ENCODE peak calls at places on chromosomes 12 and 14, in ten cellular contexts. Y, D, Z, G, N, W, T, H, R and F are unnamed samples.
A peak's percentile ranks its signal among the peaks of the same experiment; 100 is the strongest.

GRCh38 chr12:1634590-1635191 is 5.7 kb downstream of the WNT5B start:
- DNase-seq in Y (peak; percentile 88), D (peak; percentile 86), Z (peak; percentile 40), G (peak; percentile 83), N (peak; percentile 82), W (peak; percentile 59), T (peak; percentile 58), H (peak; percentile 38), R (no peak), F (peak; percentile 55)

GRCh38 chr12:105334568-105334967 is 4.1 kb downstream of the C12orf75 start:
- DNase-seq in Y (no peak), D (no peak), Z (no peak), G (peak; percentile 47), N (no peak), W (no peak), T (peak; percentile 34), H (no peak), R (no peak), F (no peak)

GRCh38 chr12:75684678-75685620 is 173.5 kb upstream of the KRR1 start:
- DNase-seq in Y (no peak), D (no peak), Z (no peak), G (no peak), N (no peak), W (no peak), T (peak; percentile 82), H (no peak), R (no peak), F (no peak)

GRCh38 chr12:32502693-32503510 is 103.5 kb downstream of the FGD4 start:
- DNase-seq in Y (no peak), D (peak; percentile 71), Z (no peak), G (no peak), N (peak; percentile 9), W (no peak), T (no peak), H (no peak), R (no peak), F (no peak)

GRCh38 chr12:127548123-127548553 is 718.8 kb upstream of the TMEM132C start:
- DNase-seq in Y (no peak), D (no peak), Z (no peak), G (no peak), N (no peak), W (no peak), T (peak; percentile 91), H (no peak), R (peak; percentile 93), F (no peak)

GRCh38 chr14:104681689-104682074 is 7.7 kb upstream of the INF2 start:
- DNase-seq in Y (peak; percentile 95), D (peak; percentile 72), Z (no peak), G (peak; percentile 82), N (peak; percentile 91), W (peak; percentile 68), T (peak; percentile 83), H (no peak), R (no peak), F (peak; percentile 87)

GRCh38 chr12:67876305-67876915 is 112.8 kb upstream of the IFNG-AS1 start:
- DNase-seq in Y (no peak), D (no peak), Z (no peak), G (no peak), N (no peak), W (no peak), T (no peak), H (no peak), R (no peak), F (no peak)

GRCh38 chr12:85280138-85280983 is at the start of gene ALX1:
- DNase-seq in Y (peak; percentile 21), D (no peak), Z (no peak), G (peak; percentile 79), N (peak; percentile 80), W (no peak), T (peak; percentile 6), H (no peak), R (no peak), F (no peak)

GRCh38 chr12:4421590-4422031 is 24.0 kb downstream of the FGF6 start:
- DNase-seq in Y (no peak), D (peak; percentile 26), Z (no peak), G (peak; percentile 67), N (peak; percentile 69), W (no peak), T (peak; percentile 36), H (no peak), R (no peak), F (peak; percentile 30)

GRCh38 chr14:35229495-35230089 is 62.6 kb upstream of the PSMA6 start:
- DNase-seq in Y (no peak), D (no peak), Z (no peak), G (peak; percentile 31), N (peak; percentile 27), W (no peak), T (peak; percentile 7), H (no peak), R (no peak), F (no peak)

GRCh38 chr12:109757671-109758265 is 44.1 kb downstream of the FAM222A start:
- DNase-seq in Y (no peak), D (no peak), Z (no peak), G (no peak), N (no peak), W (no peak), T (no peak), H (no peak), R (no peak), F (no peak)

GRCh38 chr12:92995258-92995905 is 66.3 kb upstream of the EEA1 start:
- DNase-seq in Y (no peak), D (no peak), Z (no peak), G (no peak), N (peak; percentile 21), W (no peak), T (no peak), H (no peak), R (no peak), F (no peak)

GRCh38 chr12:121038861-121039654 is at the start of gene OASL:
- DNase-seq in Y (peak; percentile 42), D (peak; percentile 11), Z (peak; percentile 5), G (peak; percentile 49), N (no peak), W (no peak), T (peak; percentile 92), H (peak; percentile 15), R (no peak), F (peak; percentile 29)

GRCh38 chr12:123120452-123121166 is 30.3 kb downstream of the PITPNM2 start:
- DNase-seq in Y (no peak), D (no peak), Z (no peak), G (no peak), N (no peak), W (no peak), T (no peak), H (no peak), R (no peak), F (no peak)

GRCh38 chr12:10305411-10305810 is 2.3 kb upstream of the KLRD1 start:
- DNase-seq in Y (no peak), D (no peak), Z (no peak), G (no peak), N (no peak), W (no peak), T (no peak), H (no peak), R (no peak), F (no peak)

GRCh38 chr14:90510208-90510607 is 113.4 kb downstream of the CALM1 start:
- DNase-seq in Y (peak; percentile 81), D (no peak), Z (no peak), G (no peak), N (peak; percentile 26), W (no peak), T (no peak), H (no peak), R (no peak), F (no peak)

GRCh38 chr14:37197421-37198272 is at the start of gene MIPOL1:
- DNase-seq in Y (peak; percentile 90), D (peak; percentile 64), Z (no peak), G (peak; percentile 84), N (peak; percentile 96), W (peak; percentile 73), T (no peak), H (no peak), R (peak; percentile 27), F (peak; percentile 84)

GRCh38 chr14:33676135-33676566 is 274.7 kb downstream of the EGLN3 start:
- DNase-seq in Y (peak; percentile 30), D (peak; percentile 9), Z (no peak), G (peak; percentile 82), N (peak; percentile 85), W (peak; percentile 40), T (peak; percentile 88), H (no peak), R (peak; percentile 44), F (peak; percentile 40)

GRCh38 chr12:122059203-122059960 is 19.2 kb upstream of the MLXIP start:
- DNase-seq in Y (no peak), D (no peak), Z (no peak), G (no peak), N (no peak), W (no peak), T (no peak), H (no peak), R (no peak), F (no peak)

GRCh38 chr14:104602933-104603325 is 1.6 kb downstream of the TMEM179 start:
- DNase-seq in Y (no peak), D (no peak), Z (no peak), G (no peak), N (no peak), W (no peak), T (no peak), H (no peak), R (no peak), F (no peak)

GRCh38 chr12:130965214-130965613 is 11.5 kb downstream of the ADGRD1 start:
- DNase-seq in Y (no peak), D (no peak), Z (no peak), G (no peak), N (no peak), W (no peak), T (no peak), H (no peak), R (no peak), F (no peak)

GRCh38 chr14:103500148-103500990 is 22.3 kb downstream of the CKB start:
- DNase-seq in Y (peak; percentile 94), D (peak; percentile 93), Z (peak; percentile 59), G (peak; percentile 73), N (peak; percentile 92), W (peak; percentile 78), T (peak; percentile 51), H (peak; percentile 58), R (no peak), F (peak; percentile 63)

GRCh38 chr14:24913746-24914145 is 136.2 kb downstream of the STXBP6 start:
- DNase-seq in Y (no peak), D (no peak), Z (no peak), G (no peak), N (no peak), W (no peak), T (no peak), H (no peak), R (no peak), F (no peak)

GRCh38 chr12:50246873-50247612 is 36.3 kb downstream of the LIMA1 start:
- DNase-seq in Y (peak; percentile 74), D (peak; percentile 92), Z (no peak), G (peak; percentile 93), N (no peak), W (no peak), T (peak; percentile 100), H (no peak), R (no peak), F (peak; percentile 98)

GRCh38 chr12:121830134-121830533 is 26.3 kb downstream of the SETD1B start:
- DNase-seq in Y (no peak), D (no peak), Z (no peak), G (no peak), N (no peak), W (no peak), T (no peak), H (no peak), R (no peak), F (no peak)

GRCh38 chr12:1851126-1851791 is 30.9 kb downstream of the LRTM2 start:
- DNase-seq in Y (no peak), D (no peak), Z (no peak), G (no peak), N (no peak), W (no peak), T (peak; percentile 55), H (no peak), R (no peak), F (no peak)

GRCh38 chr12:9707864-9708808 is 24.8 kb downstream of the CLECL1 start:
- DNase-seq in Y (peak; percentile 36), D (peak; percentile 40), Z (peak; percentile 25), G (peak; percentile 67), N (peak; percentile 69), W (no peak), T (peak; percentile 52), H (peak; percentile 19), R (no peak), F (peak; percentile 40)

GRCh38 chr12:22333751-22334695 is 484 bp downstream of the ST8SIA1 start:
- DNase-seq in Y (peak; percentile 22), D (no peak), Z (no peak), G (no peak), N (peak; percentile 56), W (peak; percentile 31), T (no peak), H (no peak), R (no peak), F (no peak)